ENCODE peak calls at places on chromosomes 2 and 18, in six cellular contexts. One of them, this sample, is unnamed.

GRCh38 chr2:230472619-230473018 is 56.6 kb downstream of the SP100 start:
- DNase-seq in uterus: no peak
- DNase-seq in heart left ventricle: no peak
- DNase-seq in heart right ventricle: no peak
- DNase-seq in left ventricle myocardium inferior: no peak
- DNase-seq in BE2C: no peak
- DNase-seq in this sample: no peak

GRCh38 chr18:79972720-79973119 is 8.3 kb downstream of the HSBP1L1 start:
- DNase-seq in uterus: no peak
- DNase-seq in heart left ventricle: no peak
- DNase-seq in heart right ventricle: no peak
- DNase-seq in left ventricle myocardium inferior: no peak
- DNase-seq in BE2C: no peak
- DNase-seq in this sample: no peak

GRCh38 chr18:7575465-7576026 is 8.4 kb downstream of the PTPRM start:
- DNase-seq in uterus: no peak
- DNase-seq in heart left ventricle: no peak
- DNase-seq in heart right ventricle: no peak
- DNase-seq in left ventricle myocardium inferior: no peak
- DNase-seq in BE2C: no peak
- DNase-seq in this sample: no peak

GRCh38 chr18:50397023-50397422 is 22.2 kb downstream of the SKA1 start:
- DNase-seq in uterus: no peak
- DNase-seq in heart left ventricle: no peak
- DNase-seq in heart right ventricle: no peak
- DNase-seq in left ventricle myocardium inferior: no peak
- DNase-seq in BE2C: no peak
- DNase-seq in this sample: no peak

GRCh38 chr2:68196120-68196716 is 38.5 kb downstream of the PNO1 start:
- DNase-seq in uterus: peak; percentile 51
- DNase-seq in heart left ventricle: no peak
- DNase-seq in heart right ventricle: peak; percentile 35
- DNase-seq in left ventricle myocardium inferior: no peak
- DNase-seq in BE2C: no peak
- DNase-seq in this sample: no peak

GRCh38 chr2:120964819-120965218 is 229.2 kb downstream of the GLI2 start:
- DNase-seq in uterus: no peak
- DNase-seq in heart left ventricle: no peak
- DNase-seq in heart right ventricle: no peak
- DNase-seq in left ventricle myocardium inferior: no peak
- DNase-seq in BE2C: no peak
- DNase-seq in this sample: no peak

GRCh38 chr18:11998182-11998581 is 16.9 kb downstream of the IMPA2 start:
- DNase-seq in uterus: no peak
- DNase-seq in heart left ventricle: peak; percentile 77
- DNase-seq in heart right ventricle: peak; percentile 43
- DNase-seq in left ventricle myocardium inferior: peak; percentile 49
- DNase-seq in BE2C: no peak
- DNase-seq in this sample: peak; percentile 26

GRCh38 chr2:193843675-193844074 is 1648.9 kb upstream of the TMEFF2 start:
- DNase-seq in uterus: no peak
- DNase-seq in heart left ventricle: no peak
- DNase-seq in heart right ventricle: no peak
- DNase-seq in left ventricle myocardium inferior: no peak
- DNase-seq in BE2C: no peak
- DNase-seq in this sample: no peak

GRCh38 chr2:28668880-28669279 is 82.8 kb upstream of the PPP1CB start:
- DNase-seq in uterus: no peak
- DNase-seq in heart left ventricle: no peak
- DNase-seq in heart right ventricle: no peak
- DNase-seq in left ventricle myocardium inferior: no peak
- DNase-seq in BE2C: no peak
- DNase-seq in this sample: no peak

GRCh38 chr18:64639536-64639935 is 490.6 kb upstream of the LINC00305 start:
- DNase-seq in uterus: no peak
- DNase-seq in heart left ventricle: no peak
- DNase-seq in heart right ventricle: no peak
- DNase-seq in left ventricle myocardium inferior: no peak
- DNase-seq in BE2C: no peak
- DNase-seq in this sample: no peak

GRCh38 chr2:237253046-237253723 is 160.8 kb downstream of the COL6A3 start:
- DNase-seq in uterus: no peak
- DNase-seq in heart left ventricle: no peak
- DNase-seq in heart right ventricle: no peak
- DNase-seq in left ventricle myocardium inferior: no peak
- DNase-seq in BE2C: no peak
- DNase-seq in this sample: no peak

GRCh38 chr2:240732184-240732583 is 40.5 kb downstream of the AQP12A start:
- DNase-seq in uterus: no peak
- DNase-seq in heart left ventricle: no peak
- DNase-seq in heart right ventricle: no peak
- DNase-seq in left ventricle myocardium inferior: no peak
- DNase-seq in BE2C: no peak
- DNase-seq in this sample: no peak

GRCh38 chr2:69830045-69830905 is 815 bp downstream of the GMCL1 start:
- DNase-seq in uterus: peak; percentile 26
- DNase-seq in heart left ventricle: no peak
- DNase-seq in heart right ventricle: peak; percentile 8
- DNase-seq in left ventricle myocardium inferior: peak; percentile 16
- DNase-seq in BE2C: peak; percentile 10
- DNase-seq in this sample: peak; percentile 80

GRCh38 chr2:111194835-111195621 is 74.3 kb downstream of the BCL2L11 start:
- DNase-seq in uterus: no peak
- DNase-seq in heart left ventricle: no peak
- DNase-seq in heart right ventricle: no peak
- DNase-seq in left ventricle myocardium inferior: no peak
- DNase-seq in BE2C: no peak
- DNase-seq in this sample: no peak

GRCh38 chr2:165275932-165276331 is 36.7 kb downstream of the SCN2A start:
- DNase-seq in uterus: no peak
- DNase-seq in heart left ventricle: no peak
- DNase-seq in heart right ventricle: no peak
- DNase-seq in left ventricle myocardium inferior: no peak
- DNase-seq in BE2C: no peak
- DNase-seq in this sample: no peak

GRCh38 chr2:38648107-38648761 is 17.7 kb upstream of the GALM start:
- DNase-seq in uterus: no peak
- DNase-seq in heart left ventricle: no peak
- DNase-seq in heart right ventricle: no peak
- DNase-seq in left ventricle myocardium inferior: no peak
- DNase-seq in BE2C: no peak
- DNase-seq in this sample: no peak

GRCh38 chr2:218859994-218860831 is 608 bp downstream of the WNT6 start:
- DNase-seq in uterus: no peak
- DNase-seq in heart left ventricle: no peak
- DNase-seq in heart right ventricle: no peak
- DNase-seq in left ventricle myocardium inferior: no peak
- DNase-seq in BE2C: no peak
- DNase-seq in this sample: no peak

GRCh38 chr2:138291805-138292204 is 209.8 kb upstream of the SPOPL start:
- DNase-seq in uterus: no peak
- DNase-seq in heart left ventricle: no peak
- DNase-seq in heart right ventricle: no peak
- DNase-seq in left ventricle myocardium inferior: no peak
- DNase-seq in BE2C: no peak
- DNase-seq in this sample: no peak

GRCh38 chr2:20330202-20330601 is 20.4 kb downstream of the PUM2 start:
- DNase-seq in uterus: no peak
- DNase-seq in heart left ventricle: no peak
- DNase-seq in heart right ventricle: no peak
- DNase-seq in left ventricle myocardium inferior: no peak
- DNase-seq in BE2C: no peak
- DNase-seq in this sample: no peak

GRCh38 chr2:159199236-159199635 is 87.3 kb downstream of the WDSUB1 start:
- DNase-seq in uterus: no peak
- DNase-seq in heart left ventricle: no peak
- DNase-seq in heart right ventricle: no peak
- DNase-seq in left ventricle myocardium inferior: no peak
- DNase-seq in BE2C: no peak
- DNase-seq in this sample: no peak

GRCh38 chr2:238745997-238746396 is 101.9 kb upstream of the TWIST2 start:
- DNase-seq in uterus: no peak
- DNase-seq in heart left ventricle: no peak
- DNase-seq in heart right ventricle: no peak
- DNase-seq in left ventricle myocardium inferior: no peak
- DNase-seq in BE2C: no peak
- DNase-seq in this sample: peak; percentile 31

GRCh38 chr2:161415041-161415440 is 1.1 kb upstream of the TBR1 start:
- DNase-seq in uterus: no peak
- DNase-seq in heart left ventricle: no peak
- DNase-seq in heart right ventricle: no peak
- DNase-seq in left ventricle myocardium inferior: no peak
- DNase-seq in BE2C: no peak
- DNase-seq in this sample: no peak

GRCh38 chr2:111678651-111679050 is 205.3 kb downstream of the ANAPC1 start:
- DNase-seq in uterus: no peak
- DNase-seq in heart left ventricle: no peak
- DNase-seq in heart right ventricle: no peak
- DNase-seq in left ventricle myocardium inferior: no peak
- DNase-seq in BE2C: no peak
- DNase-seq in this sample: no peak

GRCh38 chr2:25161055-25161781 is 7.2 kb downstream of the POMC start:
- DNase-seq in uterus: peak; percentile 31
- DNase-seq in heart left ventricle: peak; percentile 75
- DNase-seq in heart right ventricle: peak; percentile 79
- DNase-seq in left ventricle myocardium inferior: peak; percentile 76
- DNase-seq in BE2C: no peak
- DNase-seq in this sample: peak; percentile 87

GRCh38 chr2:15662026-15662425 is 70.4 kb downstream of the DDX1 start:
- DNase-seq in uterus: no peak
- DNase-seq in heart left ventricle: no peak
- DNase-seq in heart right ventricle: no peak
- DNase-seq in left ventricle myocardium inferior: no peak
- DNase-seq in BE2C: no peak
- DNase-seq in this sample: no peak

GRCh38 chr18:49340446-49340845 is 120.0 kb downstream of the DYM start:
- DNase-seq in uterus: no peak
- DNase-seq in heart left ventricle: no peak
- DNase-seq in heart right ventricle: no peak
- DNase-seq in left ventricle myocardium inferior: no peak
- DNase-seq in BE2C: no peak
- DNase-seq in this sample: no peak

GRCh38 chr2:240876035-240876474 is 7.4 kb downstream of the AGXT start:
- DNase-seq in uterus: no peak
- DNase-seq in heart left ventricle: no peak
- DNase-seq in heart right ventricle: no peak
- DNase-seq in left ventricle myocardium inferior: no peak
- DNase-seq in BE2C: no peak
- DNase-seq in this sample: peak; percentile 41

GRCh38 chr18:48575658-48576453 is 37.0 kb downstream of the CTIF start:
- DNase-seq in uterus: no peak
- DNase-seq in heart left ventricle: no peak
- DNase-seq in heart right ventricle: no peak
- DNase-seq in left ventricle myocardium inferior: no peak
- DNase-seq in BE2C: no peak
- DNase-seq in this sample: no peak

DNA sequence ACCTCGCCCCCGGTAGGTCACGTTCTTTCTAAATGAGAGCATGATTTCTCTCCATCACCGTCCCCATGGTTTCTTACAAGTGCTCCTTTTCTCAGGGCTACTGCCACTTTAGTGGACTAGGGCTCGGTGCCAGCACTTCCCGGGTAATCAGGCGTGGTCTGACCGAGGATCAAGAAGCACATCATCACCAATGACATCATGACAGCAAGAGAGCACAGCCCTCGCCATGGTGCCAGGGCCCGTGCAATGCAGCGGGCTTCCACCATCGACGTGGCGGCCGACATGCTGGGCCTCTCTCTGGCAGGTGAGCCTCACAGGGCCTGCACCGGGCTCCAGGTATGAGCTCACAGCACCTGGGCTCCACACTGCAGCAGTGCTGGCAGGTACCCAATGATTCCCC is 75.2 kb downstream of the INPP4A start:
- DNase-seq in uterus: no peak
- DNase-seq in heart left ventricle: no peak
- DNase-seq in heart right ventricle: no peak
- DNase-seq in left ventricle myocardium inferior: no peak
- DNase-seq in BE2C: no peak
- DNase-seq in this sample: no peak
- H3K9me3 ChIP-seq in uterus: no peaks in the 10 kb centered on the region
- H3K9me3 ChIP-seq in heart left ventricle: no peaks in the 10 kb centered on the region
- H3K9me3 ChIP-seq in heart right ventricle: no peaks in the 10 kb centered on the region
- H3K9me3 ChIP-seq in left ventricle myocardium inferior: no peaks in the 10 kb centered on the region
- H3K9me3 ChIP-seq in BE2C: no peaks in the 10 kb centered on the region
- H3K9me3 ChIP-seq in this sample: no peaks in the 10 kb centered on the region

DNA sequence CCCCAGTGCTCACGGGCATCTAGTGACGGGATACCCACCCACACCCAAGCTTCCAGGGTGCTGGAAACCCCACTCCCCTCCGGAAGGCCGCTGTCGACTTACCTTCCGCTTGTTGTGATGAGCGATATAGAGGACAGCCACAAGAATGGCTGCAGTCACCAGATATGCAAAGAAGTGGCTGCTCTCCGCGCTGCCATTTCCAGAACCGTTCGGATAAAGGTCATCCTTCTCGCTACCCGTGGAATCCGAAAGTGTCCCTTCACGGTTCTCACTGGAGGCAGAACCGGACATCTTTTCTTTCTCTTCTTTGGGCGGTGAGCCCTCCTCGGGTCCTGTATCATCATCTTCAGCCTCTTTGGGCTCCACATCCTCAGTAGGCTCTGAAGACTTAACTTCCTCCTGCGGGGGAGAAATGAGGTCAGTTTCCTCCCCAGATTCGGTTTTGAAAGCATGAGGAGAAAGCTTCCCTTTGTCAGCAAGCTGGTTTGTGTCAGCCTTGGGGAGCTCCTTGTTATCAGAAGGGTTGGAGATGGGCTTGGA is 1.3 kb downstream of the TGOLN2 start:
- DNase-seq in uterus: no peak
- DNase-seq in heart left ventricle: no peak
- DNase-seq in heart right ventricle: no peak
- DNase-seq in left ventricle myocardium inferior: no peak
- DNase-seq in BE2C: no peak
- DNase-seq in this sample: no peak
- H3K9me3 ChIP-seq in uterus: no peaks in the 10 kb centered on the region
- H3K9me3 ChIP-seq in heart left ventricle: no peaks in the 10 kb centered on the region
- H3K9me3 ChIP-seq in heart right ventricle: no peaks in the 10 kb centered on the region
- H3K9me3 ChIP-seq in left ventricle myocardium inferior: no peaks in the 10 kb centered on the region
- H3K9me3 ChIP-seq in BE2C: no peaks in the 10 kb centered on the region
- H3K9me3 ChIP-seq in this sample: no peaks in the 10 kb centered on the region

DNA sequence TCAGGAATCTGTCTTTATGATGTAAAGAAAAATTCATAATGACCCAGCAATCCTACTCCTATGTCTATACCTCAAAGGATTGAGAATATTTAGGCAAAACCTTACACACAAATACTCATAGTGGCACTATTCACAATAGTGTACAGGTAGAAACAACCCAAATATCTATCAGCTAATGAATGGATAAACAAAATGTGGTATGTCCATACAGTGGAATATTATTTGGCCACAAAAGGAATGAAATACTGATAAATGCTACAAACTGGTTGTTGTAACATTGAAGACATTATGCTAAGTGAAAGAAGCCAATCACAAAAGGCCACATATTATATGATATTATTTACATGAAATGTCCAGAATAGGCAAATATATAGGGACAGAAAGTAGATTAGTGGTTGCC is 24.7 kb downstream of the PDK1 start:
- DNase-seq in uterus: no peak
- DNase-seq in heart left ventricle: no peak
- DNase-seq in heart right ventricle: no peak
- DNase-seq in left ventricle myocardium inferior: no peak
- DNase-seq in BE2C: no peak
- DNase-seq in this sample: no peak
- H3K9me3 ChIP-seq in uterus: no peaks in the 10 kb centered on the region
- H3K9me3 ChIP-seq in heart left ventricle: peaks cover 19% of the 10 kb centered on the region
- H3K9me3 ChIP-seq in heart right ventricle: peaks cover 39% of the 10 kb centered on the region
- H3K9me3 ChIP-seq in left ventricle myocardium inferior: peaks cover 39% of the 10 kb centered on the region
- H3K9me3 ChIP-seq in BE2C: no peaks in the 10 kb centered on the region
- H3K9me3 ChIP-seq in this sample: no peaks in the 10 kb centered on the region

GRCh38 chr18:3867768-3868445 is 417.9 kb downstream of the TGIF1 start:
- DNase-seq in uterus: no peak
- DNase-seq in heart left ventricle: no peak
- DNase-seq in heart right ventricle: no peak
- DNase-seq in left ventricle myocardium inferior: no peak
- DNase-seq in BE2C: no peak
- DNase-seq in this sample: no peak
- H3K9me3 ChIP-seq in uterus: no peaks in the 10 kb centered on the region
- H3K9me3 ChIP-seq in heart left ventricle: no peaks in the 10 kb centered on the region
- H3K9me3 ChIP-seq in heart right ventricle: no peaks in the 10 kb centered on the region
- H3K9me3 ChIP-seq in left ventricle myocardium inferior: no peaks in the 10 kb centered on the region
- H3K9me3 ChIP-seq in BE2C: no peaks in the 10 kb centered on the region
- H3K9me3 ChIP-seq in this sample: no peaks in the 10 kb centered on the region